ENCODE peak calls at places on chromosomes 6 and 20, in five cellular contexts. C, V, K, F and E are unnamed samples.

GRCh38 chr6:119602215-119603178 is 252.9 kb upstream of the MAN1A1 start:
- DNase-seq in C (no peak), K (no peak), F (peak), V (no peak), E (no peak)

GRCh38 chr6:139765825-139766285 is 391.4 kb upstream of the CITED2 start:
- DNase-seq in C (no peak), V (no peak), K (no peak), F (no peak), E (no peak)

GRCh38 chr6:154030646-154031045 is 8.4 kb upstream of the OPRM1 start:
- DNase-seq in F (no peak), C (no peak), V (no peak), K (no peak), E (no peak)

GRCh38 chr6:139369568-139370046 is 4.8 kb downstream of the CITED2 start:
- DNase-seq in F (peak), V (no peak), K (peak), C (no peak), E (no peak)

GRCh38 chr6:74805841-74806696 is 399.8 kb downstream of the COL12A1 start:
- DNase-seq in K (no peak), F (peak), C (peak), V (no peak), E (no peak)

GRCh38 chr6:160203522-160203921 is 55.1 kb downstream of the SLC22A2 start:
- DNase-seq in K (no peak), C (no peak), F (no peak), V (no peak), E (no peak)

GRCh38 chr6:5214570-5215052 is 46.1 kb downstream of the LYRM4 start:
- DNase-seq in C (peak), V (peak), K (no peak), F (peak), E (peak)

GRCh38 chr20:3239867-3240775 is 1.1 kb upstream of the SLC4A11 start:
- DNase-seq in K (no peak), C (no peak), V (no peak), F (no peak), E (no peak)

GRCh38 chr6:105184921-105185320 is 5.1 kb upstream of the POPDC3 start:
- DNase-seq in F (peak), K (no peak), C (no peak), V (no peak), E (no peak)

GRCh38 chr20:14470231-14470894 is 133.0 kb upstream of the FLRT3 start:
- DNase-seq in C (no peak), V (no peak), F (no peak), K (no peak), E (no peak)

GRCh38 chr6:148770408-148771211 is 23.8 kb downstream of the UST start:
- DNase-seq in F (no peak), K (no peak), V (no peak), C (no peak), E (no peak)

GRCh38 chr6:149484733-149485700 is at the start of gene ZC3H12D:
- DNase-seq in V (no peak), F (peak), C (no peak), K (peak), E (no peak)

GRCh38 chr6:148967546-148967945 is 220.7 kb downstream of the UST start:
- DNase-seq in C (no peak), K (no peak), V (no peak), F (no peak), E (no peak)

GRCh38 chr6:132132420-132132819 is 181.2 kb upstream of the CCN2 start:
- DNase-seq in V (no peak), K (no peak), C (no peak), F (peak), E (no peak)

GRCh38 chr20:50094522-50094921 is 18.4 kb downstream of the UBE2V1 start:
- DNase-seq in K (no peak), V (no peak), C (no peak), F (no peak), E (no peak)

GRCh38 chr6:150891886-150892485 is 26.5 kb downstream of the MTHFD1L start:
- DNase-seq in F (peak), V (no peak), C (peak), K (peak), E (peak)

GRCh38 chr20:62320581-62321354 is 18.0 kb downstream of the ADRM1 start:
- DNase-seq in C (no peak), F (no peak), V (no peak), K (no peak), E (no peak)

GRCh38 chr6:134352786-134353480 is 35.0 kb upstream of the SGK1 start:
- DNase-seq in F (peak), K (no peak), C (no peak), V (no peak), E (no peak)

GRCh38 chr6:39706819-39707218 is 18.4 kb downstream of the KIF6 start:
- DNase-seq in V (no peak), K (no peak), C (no peak), F (no peak), E (no peak)

GRCh38 chr20:10986586-10986985 is 312.8 kb upstream of the JAG1 start:
- DNase-seq in C (no peak), F (peak), K (no peak), V (no peak), E (no peak)

GRCh38 chr6:41560440-41561192 is 14.4 kb downstream of the FOXP4 start:
- DNase-seq in V (no peak), C (peak), F (peak), K (no peak), E (no peak)

GRCh38 chr6:143125896-143126573 is 65.3 kb downstream of the AIG1 start:
- DNase-seq in F (peak), V (no peak), K (no peak), C (no peak), E (no peak)

GRCh38 chr6:53312355-53312754 is 36.4 kb downstream of the ELOVL5 start:
- DNase-seq in V (no peak), C (no peak), K (no peak), F (no peak), E (no peak)

GRCh38 chr20:59723108-59723500 is 118.8 kb downstream of the PHACTR3 start:
- DNase-seq in F (no peak), C (no peak), V (no peak), K (no peak), E (no peak)

GRCh38 chr6:133964052-133964451 is 11.0 kb downstream of the TBPL1 start:
- DNase-seq in F (peak), K (peak), C (no peak), V (no peak), E (no peak)

GRCh38 chr20:47276856-47277541 is 79.5 kb downstream of the ZMYND8 start:
- DNase-seq in C (peak), K (no peak), V (peak), F (peak), E (no peak)

GRCh38 chr6:26240981-26241770 is 123.8 kb upstream of the BTN3A2 start:
- DNase-seq in V (no peak), K (no peak), F (peak), C (no peak), E (no peak)

GRCh38 chr6:19715166-19715558 is 122.0 kb upstream of the ID4 start:
- DNase-seq in F (no peak), C (no peak), V (no peak), K (no peak), E (no peak)

GRCh38 chr6:112153926-112154621 is 66.7 kb downstream of the FAM229B start:
- DNase-seq in K (no peak), V (no peak), C (no peak), F (peak), E (no peak)

GRCh38 chr6:90074161-90074560 is 179.9 kb downstream of the GJA10 start:
- DNase-seq in K (no peak), V (no peak), C (no peak), F (no peak), E (no peak)

GRCh38 chr6:163198396-163198795 is 216.1 kb upstream of the QKI start:
- DNase-seq in V (no peak), C (no peak), K (no peak), F (no peak), E (no peak)

GRCh38 chr20:48658505-48658904 is 169.3 kb downstream of the PREX1 start:
- DNase-seq in C (no peak), V (no peak), K (no peak), F (no peak), E (no peak)

GRCh38 chr20:48620486-48621255 is 207.1 kb downstream of the PREX1 start:
- DNase-seq in C (peak), F (peak), K (no peak), V (peak), E (peak)

GRCh38 chr6:24890471-24890870 is 45.3 kb downstream of the RIPOR2 start:
- DNase-seq in C (no peak), F (no peak), V (no peak), K (no peak), E (no peak)

GRCh38 chr6:24888967-24889366 is 46.8 kb downstream of the RIPOR2 start:
- DNase-seq in F (no peak), C (no peak), K (no peak), V (no peak), E (no peak)

GRCh38 chr6:24891004-24891403 is 44.8 kb downstream of the RIPOR2 start:
- DNase-seq in V (no peak), C (no peak), F (no peak), K (no peak), E (no peak)

GRCh38 chr6:24883618-24884017 is 52.1 kb downstream of the RIPOR2 start:
- DNase-seq in K (peak), F (peak), C (no peak), V (no peak), E (no peak)

DNA sequence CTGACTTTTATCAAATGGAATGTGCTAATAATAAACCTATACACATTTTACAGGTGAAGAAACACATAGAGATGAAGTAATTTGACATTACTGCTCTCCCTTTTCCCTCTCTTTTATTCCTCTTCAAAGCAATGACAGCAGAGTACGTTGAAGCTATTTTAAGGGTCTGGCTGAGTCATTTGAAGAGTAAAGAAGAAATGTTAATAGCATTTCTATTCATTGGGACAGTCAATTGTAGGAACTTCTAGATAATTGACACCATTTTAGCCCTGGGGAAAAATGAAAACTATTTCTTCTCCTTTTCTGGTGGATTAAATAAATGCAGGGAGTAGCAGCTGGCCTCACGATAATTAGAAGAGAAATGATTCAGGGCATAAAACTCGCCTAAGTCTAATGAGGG is 48.2 kb downstream of the RIPOR2 start:
- DNase-seq in F (no peak), C (no peak), K (no peak), V (no peak), E (no peak)
- H3K4me3 ChIP-seq in F (no peak), C (no peak), K (no peak), V (no peak), E (no peak)

GRCh38 chr6:2854394-2854982 is 12.8 kb upstream of the SERPINB1 start:
- DNase-seq in V (peak), C (no peak), K (no peak), F (no peak), E (no peak)
- H3K4me3 ChIP-seq in V (no peak), C (no peak), K (peak), F (peak), E (peak)

DNA sequence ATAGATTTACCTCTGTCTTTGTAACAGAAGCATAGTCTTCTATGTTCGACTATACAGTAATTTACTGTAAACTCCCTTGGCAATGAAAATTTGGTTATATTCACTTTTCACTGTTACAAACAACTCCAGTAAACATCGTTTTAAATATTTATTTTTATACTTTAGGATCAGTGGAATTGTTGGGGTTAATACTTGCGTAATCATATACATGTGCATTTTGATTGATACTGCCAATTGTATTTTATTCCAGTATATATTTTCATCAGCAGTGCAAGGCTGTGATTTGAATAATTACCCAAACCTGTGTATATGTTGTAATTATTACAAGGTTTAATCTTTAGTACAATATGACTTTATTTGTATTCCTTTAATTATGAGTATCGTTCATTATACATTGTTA is 255.7 kb downstream of the ARID1B start:
- DNase-seq in F (no peak), C (no peak), V (no peak), K (no peak), E (no peak)
- H3K4me3 ChIP-seq in F (no peak), C (peak), V (no peak), K (no peak), E (peak)

GRCh38 chr6:15716889-15717288 is 54.1 kb upstream of the DTNBP1 start:
- DNase-seq in K (no peak), V (no peak), F (no peak), C (no peak), E (no peak)

GRCh38 chr6:15722731-15723130 is 59.9 kb upstream of the DTNBP1 start:
- DNase-seq in K (no peak), F (no peak), C (no peak), V (no peak), E (no peak)
- H3K4me3 ChIP-seq in K (no peak), F (no peak), C (no peak), V (no peak), E (no peak)

DNA sequence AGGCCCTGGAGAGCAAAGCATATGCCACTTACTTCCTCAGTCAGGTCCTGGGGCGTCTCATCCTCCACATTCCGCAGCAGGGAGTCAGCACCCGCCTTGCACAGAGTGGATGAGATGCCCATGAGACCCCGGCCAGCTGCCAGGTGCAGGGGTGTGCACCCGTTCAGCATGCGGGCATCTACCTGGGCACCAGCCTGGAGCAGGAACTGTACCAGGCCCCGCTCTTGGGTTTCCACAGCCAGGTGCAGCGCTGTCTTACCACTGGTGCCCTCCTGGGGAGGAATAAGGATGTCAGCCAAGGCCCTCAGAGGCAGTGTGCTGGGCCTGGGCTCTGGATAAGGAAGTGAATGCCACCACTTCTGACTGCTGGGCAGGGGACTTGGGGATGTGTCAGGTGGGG is 2.7 kb upstream of the SLC35B2 start:
- DNase-seq in V (peak), F (no peak), K (no peak), C (no peak), E (no peak)
- H3K4me3 ChIP-seq in V (no peak), F (no peak), K (no peak), C (no peak), E (no peak)